ENCODE peak calls at places on chromosomes 12 and 14, in five cellular contexts. One of them, this sample, is unnamed.

GRCh38 chr14:75979641-75980422 is 2.0 kb downstream of the TGFB3 start:
- DNase-seq in K562: no peak
- DNase-seq in fibroblast of lung: no peak
- DNase-seq in aorta: peak; percentile 81
- DNase-seq in adrenal gland: peak; percentile 19
- DNase-seq in this sample: no peak

GRCh38 chr14:76456200-76456599 is 80.3 kb downstream of the ESRRB start:
- DNase-seq in K562: peak; percentile 48
- DNase-seq in fibroblast of lung: no peak
- DNase-seq in aorta: no peak
- DNase-seq in adrenal gland: peak; percentile 35
- DNase-seq in this sample: peak; percentile 81

GRCh38 chr12:32947203-32947795 is 50.7 kb upstream of the PKP2 start:
- DNase-seq in K562: no peak
- DNase-seq in fibroblast of lung: no peak
- DNase-seq in aorta: no peak
- DNase-seq in adrenal gland: no peak
- DNase-seq in this sample: no peak

GRCh38 chr14:30270200-30271161 is 288.5 kb upstream of the G2E3 start:
- DNase-seq in K562: peak; percentile 54
- DNase-seq in fibroblast of lung: peak; percentile 74
- DNase-seq in aorta: peak; percentile 94
- DNase-seq in adrenal gland: peak; percentile 74
- DNase-seq in this sample: peak; percentile 80

GRCh38 chr12:107677671-107678070 is 7.9 kb upstream of the PWP1 start:
- DNase-seq in K562: no peak
- DNase-seq in fibroblast of lung: no peak
- DNase-seq in aorta: no peak
- DNase-seq in adrenal gland: no peak
- DNase-seq in this sample: no peak

GRCh38 chr14:61565836-61566536 is 129.3 kb upstream of the HIF1A start:
- DNase-seq in K562: no peak
- DNase-seq in fibroblast of lung: peak; percentile 92
- DNase-seq in aorta: no peak
- DNase-seq in adrenal gland: no peak
- DNase-seq in this sample: no peak

GRCh38 chr14:60753264-60754126 is 18.9 kb downstream of the MNAT1 start:
- DNase-seq in K562: no peak
- DNase-seq in fibroblast of lung: peak; percentile 58
- DNase-seq in aorta: no peak
- DNase-seq in adrenal gland: no peak
- DNase-seq in this sample: no peak

GRCh38 chr12:100311317-100311716 is 44.3 kb downstream of the SCYL2 start:
- DNase-seq in K562: no peak
- DNase-seq in fibroblast of lung: no peak
- DNase-seq in aorta: no peak
- DNase-seq in adrenal gland: no peak
- DNase-seq in this sample: no peak

GRCh38 chr12:70733385-70733784 is 96.2 kb upstream of the PTPRB start:
- DNase-seq in K562: peak; percentile 72
- DNase-seq in fibroblast of lung: peak; percentile 53
- DNase-seq in aorta: no peak
- DNase-seq in adrenal gland: peak; percentile 22
- DNase-seq in this sample: peak; percentile 61

GRCh38 chr14:80637726-80638619 is 303.6 kb downstream of the CEP128 start:
- DNase-seq in K562: no peak
- DNase-seq in fibroblast of lung: no peak
- DNase-seq in aorta: no peak
- DNase-seq in adrenal gland: no peak
- DNase-seq in this sample: no peak

GRCh38 chr14:74826574-74826973 is 49.4 kb downstream of the PROX2 start:
- DNase-seq in K562: no peak
- DNase-seq in fibroblast of lung: no peak
- DNase-seq in aorta: no peak
- DNase-seq in adrenal gland: no peak
- DNase-seq in this sample: no peak

GRCh38 chr12:88362439-88362838 is 217.8 kb downstream of the KITLG start:
- DNase-seq in K562: no peak
- DNase-seq in fibroblast of lung: peak; percentile 60
- DNase-seq in aorta: no peak
- DNase-seq in adrenal gland: peak; percentile 26
- DNase-seq in this sample: no peak

DNA sequence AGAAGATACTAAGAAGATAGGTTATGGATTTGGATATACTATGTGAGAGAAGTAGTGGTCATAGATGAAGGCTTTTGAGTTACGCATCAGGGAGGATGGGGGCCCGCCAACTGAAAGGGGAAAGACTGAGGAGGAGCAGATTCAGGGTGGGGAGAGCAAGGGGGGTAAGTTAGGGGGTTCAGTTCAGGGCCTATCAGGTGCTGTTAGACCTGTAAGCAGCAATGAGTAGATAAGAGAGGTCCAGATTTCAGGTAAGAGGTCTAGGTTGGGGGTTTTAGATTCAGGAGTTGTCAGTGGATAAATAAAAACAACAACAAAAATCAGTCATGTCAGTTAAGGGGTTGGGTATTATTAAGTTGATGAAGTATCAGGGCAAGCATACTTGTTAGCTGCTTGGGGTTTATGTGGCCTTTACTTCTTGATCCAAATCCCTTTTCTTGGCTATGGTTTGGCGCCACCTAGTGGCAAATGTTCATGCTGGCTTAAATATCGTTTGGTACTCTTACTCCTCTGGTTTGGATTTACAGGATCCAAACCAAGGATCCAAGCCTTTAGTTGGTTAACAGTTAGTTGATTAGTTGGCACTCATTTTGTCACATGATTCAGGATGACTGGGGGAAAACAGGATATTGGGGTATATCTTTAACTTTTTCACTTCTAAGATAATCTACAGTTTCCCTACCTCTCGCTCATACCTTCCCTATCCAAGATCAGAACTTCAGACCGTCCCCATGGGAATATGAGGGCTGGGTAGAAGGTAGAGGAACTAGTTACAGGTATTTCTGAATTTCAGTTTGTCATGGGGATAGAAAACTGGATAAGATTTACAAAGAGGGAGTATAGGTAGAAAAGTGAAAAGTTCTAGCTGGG is 65.1 kb downstream of the PCNX1 start:
- DNase-seq in K562: peak; percentile 20
- DNase-seq in fibroblast of lung: peak; percentile 76
- DNase-seq in aorta: peak; percentile 89
- DNase-seq in adrenal gland: peak; percentile 73
- DNase-seq in this sample: peak; percentile 69
- H3K4me1 ChIP-seq in K562: no peaks in the 10 kb centered on the region
- H3K4me1 ChIP-seq in fibroblast of lung: no peaks in the 10 kb centered on the region
- H3K4me1 ChIP-seq in aorta: peaks cover 3% of the 10 kb centered on the region
- H3K4me1 ChIP-seq in adrenal gland: peaks cover 12% of the 10 kb centered on the region
- H3K4me1 ChIP-seq in this sample: no peaks in the 10 kb centered on the region

DNA sequence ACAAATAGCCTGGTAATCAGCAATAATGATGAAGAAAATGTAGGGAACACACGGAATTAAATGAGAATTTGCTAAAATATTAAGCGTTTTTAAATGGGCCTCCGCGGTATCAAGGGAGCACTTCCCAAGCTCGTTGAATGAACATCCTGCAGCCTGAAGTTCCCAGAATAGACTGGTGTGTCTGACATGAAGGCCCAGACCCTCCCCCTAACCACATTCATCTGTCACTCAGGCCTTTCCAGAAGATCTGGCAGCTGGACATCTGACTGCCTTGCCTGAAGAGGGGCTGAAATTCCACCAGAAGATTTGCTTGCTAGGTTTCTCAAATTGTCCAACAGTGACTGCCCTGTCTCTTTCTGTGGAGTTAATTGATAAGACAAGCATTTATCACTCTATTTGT is 127.3 kb downstream of the CCDC60 start:
- DNase-seq in K562: no peak
- DNase-seq in fibroblast of lung: no peak
- DNase-seq in aorta: no peak
- DNase-seq in adrenal gland: no peak
- DNase-seq in this sample: no peak
- H3K9me3 ChIP-seq in K562: no peaks in the 10 kb centered on the region
- H3K9me3 ChIP-seq in fibroblast of lung: no peaks in the 10 kb centered on the region
- H3K9me3 ChIP-seq in aorta: peaks cover 5% of the 10 kb centered on the region
- H3K9me3 ChIP-seq in adrenal gland: no peaks in the 10 kb centered on the region
- H3K9me3 ChIP-seq in this sample: no peaks in the 10 kb centered on the region

DNA sequence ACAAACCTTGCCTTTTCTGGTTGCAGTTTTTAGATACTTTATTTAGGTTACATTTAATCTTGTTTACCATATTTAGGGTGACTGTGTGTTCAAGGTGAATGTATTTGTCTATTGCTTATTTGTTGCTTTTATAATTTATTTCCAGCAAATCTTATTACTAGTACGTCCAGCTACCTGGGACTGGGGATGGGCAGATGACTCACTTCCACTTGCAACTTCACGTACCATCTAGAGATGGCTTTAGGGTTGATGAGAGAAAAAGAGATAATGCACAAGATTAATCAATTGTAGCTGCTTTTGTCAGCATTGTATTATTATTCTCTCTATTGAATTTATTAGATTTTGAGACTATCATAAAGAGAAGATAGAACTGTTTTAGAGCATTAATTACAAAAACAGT is 5.1 kb downstream of the MIPOL1 start:
- DNase-seq in K562: no peak
- DNase-seq in fibroblast of lung: no peak
- DNase-seq in aorta: no peak
- DNase-seq in adrenal gland: no peak
- DNase-seq in this sample: no peak
- H3K4me3 ChIP-seq in K562: no peak overlapping the region
- H3K4me3 ChIP-seq in fibroblast of lung: no peak overlapping the region
- H3K4me3 ChIP-seq in aorta: no peak overlapping the region
- H3K4me3 ChIP-seq in adrenal gland: no peak overlapping the region
- H3K4me3 ChIP-seq in this sample: no peak overlapping the region

GRCh38 chr14:104116544-104117340 is 21.6 kb upstream of the KIF26A start:
- DNase-seq in K562: no peak
- DNase-seq in fibroblast of lung: no peak
- DNase-seq in aorta: peak; percentile 74
- DNase-seq in adrenal gland: no peak
- DNase-seq in this sample: no peak
- H3K4me1 ChIP-seq in K562: no peaks in the 10 kb centered on the region
- H3K4me1 ChIP-seq in fibroblast of lung: no peaks in the 10 kb centered on the region
- H3K4me1 ChIP-seq in aorta: no peaks in the 10 kb centered on the region
- H3K4me1 ChIP-seq in adrenal gland: peaks cover 11% of the 10 kb centered on the region
- H3K4me1 ChIP-seq in this sample: no peaks in the 10 kb centered on the region

DNA sequence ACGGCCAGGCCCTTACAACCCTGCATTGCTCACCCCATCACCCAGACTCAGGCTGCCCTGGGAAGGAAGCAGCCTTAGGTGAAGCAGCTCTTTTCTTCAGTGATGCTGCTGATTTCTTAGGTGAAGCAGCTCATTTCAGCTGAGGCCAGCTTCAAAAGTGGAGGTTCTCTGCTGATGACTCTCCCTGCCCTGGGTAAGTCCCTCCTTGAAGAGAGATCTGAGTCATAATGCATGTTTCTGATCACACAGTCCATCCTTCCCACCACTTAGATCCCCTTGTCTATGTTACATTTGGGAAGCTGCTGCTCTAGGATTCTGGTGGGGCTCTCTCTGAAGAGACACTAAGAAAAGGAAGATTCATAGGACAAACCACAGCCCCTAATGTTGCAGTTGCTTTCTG is 17.2 kb upstream of the ZNF140 start:
- DNase-seq in K562: no peak
- DNase-seq in fibroblast of lung: no peak
- DNase-seq in aorta: no peak
- DNase-seq in adrenal gland: no peak
- DNase-seq in this sample: no peak
- H3K9me3 ChIP-seq in K562: peaks cover 37% of the 10 kb centered on the region
- H3K9me3 ChIP-seq in fibroblast of lung: peaks cover 8% of the 10 kb centered on the region
- H3K9me3 ChIP-seq in aorta: peaks cover 34% of the 10 kb centered on the region
- H3K9me3 ChIP-seq in adrenal gland: peaks cover 49% of the 10 kb centered on the region
- H3K9me3 ChIP-seq in this sample: peaks cover 27% of the 10 kb centered on the region

GRCh38 chr12:27710592-27711311 is at the start of gene MRPS35:
- DNase-seq in K562: peak; percentile 79
- DNase-seq in fibroblast of lung: peak; percentile 94
- DNase-seq in aorta: peak; percentile 97
- DNase-seq in adrenal gland: peak; percentile 92
- DNase-seq in this sample: peak; percentile 92
- H3K4me3 ChIP-seq in K562: peak within 1 kb of the TSS; percentile 97
- H3K4me3 ChIP-seq in fibroblast of lung: peak within 1 kb of the TSS; percentile 91
- H3K4me3 ChIP-seq in aorta: peak within 1 kb of the TSS; percentile 62
- H3K4me3 ChIP-seq in adrenal gland: peak within 1 kb of the TSS; percentile 85
- H3K4me3 ChIP-seq in this sample: peak within 1 kb of the TSS; percentile 85

GRCh38 chr12:59580050-59580449 is 15.8 kb upstream of the SLC16A7 start:
- DNase-seq in K562: no peak
- DNase-seq in fibroblast of lung: no peak
- DNase-seq in aorta: no peak
- DNase-seq in adrenal gland: no peak
- DNase-seq in this sample: no peak
- H3K4me1 ChIP-seq in K562: no peaks in the 10 kb centered on the region
- H3K4me1 ChIP-seq in fibroblast of lung: no peaks in the 10 kb centered on the region
- H3K4me1 ChIP-seq in aorta: no peaks in the 10 kb centered on the region
- H3K4me1 ChIP-seq in adrenal gland: no peaks in the 10 kb centered on the region
- H3K4me1 ChIP-seq in this sample: no peaks in the 10 kb centered on the region